ENCODE peak calls at places on chromosome 14, in six cellular contexts. I, C, L, G, A and H are unnamed samples.

GRCh38 chr14:29643415-29644206 is 284.0 kb downstream of the PRKD1 start:
- DNase-seq in G (no peak), I (peak), L (no peak), A (no peak), C (peak), H (no peak)

GRCh38 chr14:54814076-54814475 is 88.5 kb downstream of the GCH1 start:
- DNase-seq in A (peak), G (no peak), C (no peak), I (no peak), L (no peak), H (peak)

GRCh38 chr14:55160989-55161388 is 30.4 kb downstream of the DLGAP5 start:
- DNase-seq in L (peak), C (peak), G (no peak), I (peak), A (no peak), H (no peak)

GRCh38 chr14:77154421-77154820 is 12.8 kb upstream of the ZDHHC22 start:
- DNase-seq in L (no peak), A (no peak), I (no peak), G (no peak), C (no peak), H (no peak)

GRCh38 chr14:64715628-64716412 is 11.6 kb downstream of the PLEKHG3 start:
- DNase-seq in G (no peak), A (peak), L (peak), I (no peak), C (peak), H (peak)

GRCh38 chr14:70027785-70028428 is 148.7 kb downstream of the SMOC1 start:
- DNase-seq in L (peak), C (peak), I (peak), A (peak), G (peak), H (peak)

GRCh38 chr14:36505892-36506731 is 13.9 kb downstream of the NKX2-1 start:
- DNase-seq in L (no peak), A (peak), I (no peak), G (no peak), C (no peak), H (peak)

GRCh38 chr14:70436867-70437266 is 15.1 kb upstream of the ADAM21 start:
- DNase-seq in A (no peak), C (no peak), G (no peak), I (no peak), L (no peak), H (no peak)

GRCh38 chr14:28609228-28609828 is 157.3 kb upstream of the FOXG1 start:
- DNase-seq in A (peak), I (peak), L (peak), C (peak), G (peak), H (peak)

GRCh38 chr14:74912801-74913200 is 10.3 kb downstream of the RPS6KL1 start:
- DNase-seq in A (no peak), I (no peak), C (no peak), G (no peak), L (no peak), H (no peak)

GRCh38 chr14:54253195-54253947 is 143.4 kb upstream of the CDKN3 start:
- DNase-seq in G (no peak), A (no peak), I (peak), L (peak), C (peak), H (no peak)

GRCh38 chr14:89283327-89284060 is 133.5 kb downstream of the FOXN3 start:
- DNase-seq in C (no peak), A (no peak), L (no peak), I (no peak), G (no peak), H (no peak)

GRCh38 chr14:31913370-31913769 is 163.7 kb upstream of the ARHGAP5 start:
- DNase-seq in C (no peak), A (no peak), L (no peak), G (no peak), I (no peak), H (no peak)

GRCh38 chr14:76696361-76696760 is 64.9 kb upstream of the VASH1 start:
- DNase-seq in L (peak), G (no peak), C (no peak), A (no peak), I (no peak), H (no peak)

GRCh38 chr14:105152794-105153241 is 15.8 kb downstream of the JAG2 start:
- DNase-seq in G (no peak), I (no peak), C (no peak), A (no peak), L (no peak), H (no peak)

GRCh38 chr14:82710257-82710841 is 1176.7 kb upstream of the SEL1L start:
- DNase-seq in A (peak), C (peak), I (peak), G (peak), L (peak), H (peak)

GRCh38 chr14:100634026-100634425 is 46.8 kb upstream of the BEGAIN start:
- DNase-seq in I (no peak), C (no peak), A (no peak), L (no peak), G (no peak), H (no peak)
- H3K4ac ChIP-seq in I (no peak), C (no peak), A (no peak), L (no peak), G (no peak), H (no peak)

GRCh38 chr14:49853572-49854375 is 1.2 kb upstream of the NEMF start:
- DNase-seq in G (peak), A (peak), C (peak), I (peak), L (peak), H (peak)
- H3K27ac ChIP-seq in G (no peak), A (no peak), C (no peak), I (no peak), L (no peak), H (no peak)

DNA sequence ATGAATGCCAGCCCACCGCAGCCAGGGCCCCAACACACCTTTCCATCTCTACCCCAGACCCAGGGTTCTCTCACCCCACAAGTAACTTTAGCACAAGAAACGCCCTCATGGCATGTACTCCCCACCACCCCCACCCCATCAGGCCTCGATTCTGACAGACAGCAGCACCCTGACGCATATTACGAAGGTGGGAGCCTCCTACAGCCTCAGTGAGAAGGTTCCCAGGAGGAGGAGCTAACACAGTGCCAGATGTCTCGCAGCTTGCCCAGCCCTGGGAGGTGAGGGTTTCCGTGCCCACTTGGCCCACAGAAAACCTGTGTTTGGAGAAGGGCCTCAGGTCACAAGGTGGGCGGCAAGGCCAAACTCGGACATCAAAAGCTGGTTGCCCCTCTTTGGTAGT is 32.4 kb downstream of the CCDC88C start:
- DNase-seq in L (no peak), C (no peak), I (no peak), G (no peak), A (no peak), H (no peak)
- H3K14ac ChIP-seq in L (no peak), C (no peak), I (no peak), G (no peak), A (no peak), H (peak)

GRCh38 chr14:59920378-59920683 is 387 bp downstream of the LRRC9 start:
- DNase-seq in A (no peak), G (no peak), L (no peak), C (no peak), I (no peak), H (no peak)

GRCh38 chr14:59918824-59919581 is 941 bp upstream of the LRRC9 start:
- DNase-seq in L (peak), G (peak), C (peak), I (peak), A (no peak), H (no peak)

DNA sequence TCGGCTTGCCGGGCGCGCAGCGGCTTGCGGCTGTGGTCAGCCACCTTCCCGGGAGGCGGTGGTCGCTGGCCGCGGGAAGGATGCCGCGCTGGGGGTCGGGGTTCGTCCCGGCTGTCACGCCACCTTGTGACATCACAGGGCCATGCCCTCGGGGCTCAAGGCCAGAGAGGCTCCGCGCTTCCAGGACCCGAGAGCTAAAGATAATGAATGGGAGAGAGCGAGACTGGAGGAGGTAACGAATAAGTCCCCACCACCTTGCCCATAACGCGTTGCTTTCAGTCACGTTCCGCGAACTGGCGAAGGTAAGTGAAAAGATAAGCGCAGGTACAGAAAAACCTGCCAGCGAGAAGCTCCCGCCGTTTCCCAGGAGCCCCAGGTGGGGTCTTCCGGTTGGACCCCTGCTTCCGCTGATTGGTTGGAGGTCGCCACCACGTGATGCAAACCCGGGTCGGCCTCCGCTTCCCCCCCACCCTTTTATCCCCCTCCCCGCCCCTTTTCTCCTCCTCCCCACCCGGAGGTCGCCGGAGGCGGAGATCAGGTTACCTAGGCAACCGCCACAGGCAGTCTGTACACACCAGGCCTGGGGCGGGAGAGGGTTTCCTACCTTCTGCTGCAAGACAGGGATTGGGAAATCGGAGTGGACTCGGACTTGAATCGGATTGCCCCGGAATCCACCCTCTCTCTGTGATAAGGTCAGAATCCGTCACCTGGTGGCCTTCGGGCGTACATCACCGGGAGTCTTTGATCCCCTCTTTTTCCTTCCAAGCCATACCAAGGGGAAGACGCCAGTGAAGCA is at the start of gene LRRC9:
- DNase-seq in L (peak), I (no peak), A (peak), G (peak), C (peak), H (peak)
- H3K4ac ChIP-seq in L (no peak), I (no peak), A (no peak), G (no peak), C (no peak), H (no peak)

DNA sequence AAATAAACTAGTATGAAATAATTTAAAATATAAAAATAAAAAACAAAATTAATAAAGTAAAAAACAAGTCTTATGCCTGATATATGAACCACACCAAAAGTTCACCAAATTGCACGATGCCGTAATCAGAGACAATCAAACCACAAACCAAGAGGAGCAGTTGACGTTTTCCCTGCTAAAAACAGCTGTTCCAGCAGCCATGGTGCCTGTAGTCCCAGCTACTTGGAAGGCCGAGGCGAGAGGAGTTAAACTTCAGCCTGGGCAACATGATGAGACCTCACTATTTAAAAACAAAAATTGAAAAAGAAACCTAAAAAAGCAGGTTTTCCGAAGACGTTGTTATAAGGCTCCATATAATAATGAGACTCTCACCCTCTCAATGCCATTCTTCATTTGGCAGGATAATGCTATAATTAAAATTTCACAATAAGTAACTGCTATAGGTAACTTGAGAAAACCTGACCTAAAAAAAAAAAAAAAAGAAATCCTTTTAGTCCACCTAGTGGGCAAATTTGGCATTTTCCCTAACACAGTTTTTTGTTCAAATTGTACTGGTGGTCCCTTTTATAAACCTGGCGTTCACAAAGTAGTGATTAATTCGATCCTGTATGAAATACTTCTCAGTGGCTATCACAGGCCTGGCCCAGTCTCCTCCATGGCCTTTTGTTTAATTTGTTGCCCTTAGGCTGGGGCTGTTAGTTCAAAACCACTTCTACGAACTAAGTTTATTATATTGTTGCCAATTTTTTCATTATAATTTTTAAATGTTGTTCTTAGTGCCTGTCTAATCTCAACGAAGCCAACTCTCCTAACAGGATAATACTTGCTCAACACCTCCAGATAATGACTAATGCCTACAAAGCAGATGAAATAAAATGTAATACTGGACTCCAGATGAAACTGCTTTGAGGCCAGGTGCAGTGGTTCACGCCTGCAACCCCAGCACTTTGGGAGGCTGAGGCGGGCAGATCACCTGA is 62.1 kb downstream of the TNFAIP2 start:
- DNase-seq in C (peak), G (peak), A (no peak), I (peak), L (peak), H (no peak)
- H3K27ac ChIP-seq in C (no peak), G (no peak), A (no peak), I (no peak), L (no peak), H (no peak)

GRCh38 chr14:100172811-100173210 is 13.4 kb upstream of the DEGS2 start:
- DNase-seq in G (no peak), A (no peak), I (no peak), L (no peak), C (no peak), H (no peak)
- H3K14ac ChIP-seq in G (no peak), A (no peak), I (no peak), L (no peak), C (no peak), H (no peak)

GRCh38 chr14:61103541-61104339 is 122.7 kb downstream of the SLC38A6 start:
- DNase-seq in C (peak), G (no peak), I (peak), A (peak), L (peak), H (peak)
- H3K4ac ChIP-seq in C (peak), G (no peak), I (peak), A (no peak), L (no peak), H (no peak)